ENCODE peak calls at places on chromosomes 7 and 10, in nine cellular contexts. Y is nucleus accumbens, M is adrenal gland, U is GM13977, B is ELF-1, Q is GM23338, G is HCT116, C is heart left ventricle, Z is adipocyte. A is an unnamed sample.

GRCh38 chr7:33412336-33412735 is 283.0 kb downstream of the BBS9 start:
- DNase-seq in Y (no peak), M (no peak), U (no peak), B (no peak), Q (no peak), G (no peak), C (no peak), Z (no peak), A (no peak)

GRCh38 chr10:133002685-133003084 is 60.3 kb upstream of the CFAP46 start:
- DNase-seq in Y (no peak), M (no peak), U (no peak), B (peak), Q (no peak), G (no peak), C (no peak), Z (no peak), A (no peak)

GRCh38 chr7:36982749-36983148 is 258.5 kb upstream of the AOAH start:
- DNase-seq in Y (peak), M (no peak), U (no peak), B (no peak), Q (no peak), G (no peak), C (no peak), Z (no peak), A (no peak)

GRCh38 chr10:103699611-103700435 is 155.6 kb downstream of the SH3PXD2A start:
- DNase-seq in Y (peak), M (no peak), U (no peak), B (no peak), Q (peak), G (no peak), C (no peak), Z (no peak), A (no peak)

GRCh38 chr7:1811850-1812692 is 142.0 kb downstream of the ELFN1 start:
- DNase-seq in Y (no peak), M (peak), U (peak), B (peak), Q (no peak), G (no peak), C (no peak), Z (peak), A (no peak)

GRCh38 chr10:12051241-12051640 is 8.6 kb upstream of the UPF2 start:
- DNase-seq in Y (no peak), M (no peak), U (no peak), B (no peak), Q (no peak), G (no peak), C (no peak), Z (no peak), A (no peak)

GRCh38 chr7:81736088-81736487 is 33.8 kb downstream of the HGF start:
- DNase-seq in Y (no peak), M (no peak), U (no peak), B (no peak), Q (no peak), G (no peak), C (no peak), Z (no peak), A (no peak)

GRCh38 chr10:13913890-13914289 is 327.1 kb downstream of the PRPF18 start:
- DNase-seq in Y (no peak), M (no peak), U (no peak), B (no peak), Q (no peak), G (no peak), C (no peak), Z (no peak), A (no peak)